ENCODE peak calls at places on chromosomes 1 and 21, in four cellular contexts. E is ovary, J is GM12864, K is kidney. L is an unnamed sample.
A peak's percentile ranks its signal among the peaks of the same experiment; 100 is the strongest.

GRCh38 chr1:9909222-9910046 is 635 bp downstream of the CTNNBIP1 start:
- DNase-seq in E (peak; percentile 69), J (no peak), K (peak; percentile 89), L (peak; percentile 59)

GRCh38 chr1:168728452-168729404 is at the start of gene DPT:
- DNase-seq in E (no peak), J (no peak), K (no peak), L (no peak)

GRCh38 chr1:52455686-52456085 is 51.3 kb downstream of the PRPF38A start:
- DNase-seq in E (no peak), J (no peak), K (no peak), L (no peak)

GRCh38 chr1:116167625-116168276 is 56.6 kb downstream of the MAB21L3 start:
- DNase-seq in E (peak; percentile 53), J (no peak), K (no peak), L (no peak)

GRCh38 chr1:206479164-206480125 is 9.2 kb downstream of the IKBKE start:
- DNase-seq in E (peak; percentile 79), J (no peak), K (peak; percentile 72), L (peak; percentile 83)

GRCh38 chr1:241916196-241916595 is 41.4 kb upstream of the BECN2 start:
- DNase-seq in E (no peak), J (no peak), K (no peak), L (no peak)

GRCh38 chr1:206706298-206706791 is 21.6 kb downstream of the MAPKAPK2 start:
- DNase-seq in E (peak; percentile 62), J (no peak), K (peak; percentile 84), L (no peak)

GRCh38 chr1:7632126-7632525 is 139.0 kb upstream of the VAMP3 start:
- DNase-seq in E (no peak), J (no peak), K (no peak), L (no peak)

GRCh38 chr21:41465176-41465781 is 39.2 kb downstream of the MX1 start:
- DNase-seq in E (no peak), J (no peak), K (peak; percentile 63), L (no peak)

DNA sequence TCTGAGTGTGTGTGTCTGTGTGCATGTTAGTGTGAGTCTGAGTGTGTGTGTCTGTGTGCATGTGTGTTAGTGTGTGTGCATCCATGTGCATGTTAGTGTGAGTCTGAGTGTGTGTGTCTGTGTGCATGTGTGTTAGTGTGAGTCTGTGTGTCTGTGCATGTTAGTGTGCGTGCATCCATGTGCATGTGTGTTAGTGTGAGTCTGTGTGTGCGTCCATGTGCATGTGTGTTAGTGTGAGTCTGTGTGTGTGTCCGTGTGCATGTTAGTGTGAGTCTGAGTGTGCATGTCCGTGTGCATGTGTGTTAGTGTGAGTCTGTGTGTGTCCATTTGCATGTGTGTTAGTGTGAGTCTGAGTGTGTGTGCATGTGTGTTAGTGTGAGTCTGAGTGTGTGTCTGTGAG is 76.6 kb upstream of the ACTRT2 start:
- DNase-seq in E (no peak), J (no peak), K (no peak), L (no peak)
- TF ChIP-seq CTCF in E (no peak), J (no peak), K (no peak), L (no peak)

DNA sequence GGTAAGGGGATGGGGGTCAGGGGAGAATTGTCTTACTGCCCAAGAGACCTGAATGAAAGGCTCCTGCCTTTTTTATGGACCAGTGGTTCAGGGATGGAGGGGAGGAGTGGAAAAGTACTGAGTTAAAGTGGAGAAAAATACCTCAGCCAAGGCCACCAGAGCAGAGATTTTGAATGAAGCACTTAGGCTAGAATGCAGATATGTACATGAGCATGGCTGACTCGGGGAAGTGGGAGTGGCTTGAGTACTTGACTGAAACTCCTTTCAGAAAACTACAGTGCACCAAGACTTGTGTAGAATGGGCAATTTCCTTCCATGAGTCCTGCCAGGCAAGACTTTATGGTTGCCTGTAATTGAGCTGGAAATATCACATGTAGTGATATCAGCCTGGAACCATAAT is 429.6 kb upstream of the LRRC7 start:
- DNase-seq in E (no peak), J (no peak), K (no peak), L (no peak)
- H3K4me3 ChIP-seq in E (no peak overlapping the region), J (no peak overlapping the region), K (no peak overlapping the region), L (no peak overlapping the region)

GRCh38 chr1:1619917-1620361 is 4.6 kb downstream of the MIB2 start:
- DNase-seq in E (no peak), J (no peak), K (peak; percentile 69), L (no peak)
- TF ChIP-seq CTCF in E (no peak), J (peak; percentile 30), K (no peak), L (peak; percentile 35)

GRCh38 chr1:37034301-37035013 is at the start of gene GRIK3:
- DNase-seq in E (no peak), J (no peak), K (no peak), L (no peak)
- H3K4me3 ChIP-seq in E (no peak within 1 kb of the TSS), J (no peak within 1 kb of the TSS), K (no peak within 1 kb of the TSS), L (no peak within 1 kb of the TSS)

L was measured in GM12865.